ENCODE peak calls at places on chromosomes 4 and X, in five cellular contexts. S is posterior cingulate gyrus; N is activated T-helper 1 cell treated with anti-CD3 and anti-CD28 coated beads, Interleukin-12 subunit alpha, Interleukin-12 subunit beta, Interleukin-2, Interleukin-4 antibody, amounts not matched to agents 30 ng/mL and 10 ng/mL and 1 ng/mL, durations not matched to agents 14 hours and 24 hours and 36 hours; F is T-helper 9 cell; U is cardiac fibroblast. W is an unnamed sample.

GRCh38 chr4:43453058-43453457 is 560.5 kb downstream of the GRXCR1 start:
- DNase-seq in S (no peak), N (no peak), F (no peak), U (no peak), W (no peak)

GRCh38 chr4:7322166-7322991 is 112.4 kb downstream of the PSAPL1 start:
- DNase-seq in S (peak; percentile 40), N (no peak), F (no peak), U (no peak), W (no peak)

GRCh38 chr4:98262431-98262830 is 1.2 kb downstream of the RAP1GDS1 start:
- DNase-seq in S (no peak), N (no peak), F (no peak), U (no peak), W (no peak)

GRCh38 chrX:13092455-13092941 is 48.1 kb upstream of the FAM9C start:
- DNase-seq in S (no peak), N (peak; percentile 75), F (peak; percentile 63), U (no peak), W (no peak)

GRCh38 chr4:166680801-166681200 is 553.5 kb downstream of the SPOCK3 start:
- DNase-seq in S (no peak), N (no peak), F (no peak), U (no peak), W (no peak)

GRCh38 chr4:101037249-101037648 is 310.1 kb downstream of the PPP3CA start:
- DNase-seq in S (no peak), N (no peak), F (no peak), U (peak; percentile 58), W (no peak)

GRCh38 chr4:7276538-7276937 is 84.2 kb downstream of the SORCS2 start:
- DNase-seq in S (no peak), N (no peak), F (no peak), U (no peak), W (no peak)

GRCh38 chrX:43474321-43474720 is 181.8 kb upstream of the MAOA start:
- DNase-seq in S (no peak), N (no peak), F (no peak), U (no peak), W (no peak)

GRCh38 chrX:103941201-103941975 is 21.0 kb upstream of the TMSB15B start:
- DNase-seq in S (no peak), N (no peak), F (no peak), U (peak; percentile 56), W (no peak)

GRCh38 chrX:120452131-120452530 is 17.0 kb downstream of the LAMP2 start:
- DNase-seq in S (no peak), N (no peak), F (no peak), U (peak; percentile 25), W (no peak)

GRCh38 chrX:480861-481417 is 94.2 kb upstream of the PPP2R3B start:
- DNase-seq in S (no peak), N (no peak), F (no peak), U (no peak), W (no peak)

GRCh38 chr4:129446074-129446473 is 350.1 kb downstream of the C4orf33 start:
- DNase-seq in S (no peak), N (no peak), F (no peak), U (no peak), W (no peak)

GRCh38 chr4:80183196-80184052 is 13.9 kb upstream of the PRDM8 start:
- DNase-seq in S (no peak), N (no peak), F (peak; percentile 28), U (no peak), W (no peak)

GRCh38 chr4:95107635-95108034 is 349.9 kb downstream of the BMPR1B start:
- DNase-seq in S (no peak), N (no peak), F (no peak), U (peak; percentile 64), W (no peak)

GRCh38 chr4:79178770-79179169 is 147.1 kb downstream of the NAA11 start:
- DNase-seq in S (no peak), N (no peak), F (no peak), U (no peak), W (no peak)

GRCh38 chrX:71923516-71923915 is 12.9 kb downstream of the NHSL2 start:
- DNase-seq in S (no peak), N (no peak), F (no peak), U (no peak), W (no peak)

GRCh38 chr4:12379191-12379590 is 950.5 kb upstream of the HS3ST1 start:
- DNase-seq in S (no peak), N (no peak), F (no peak), U (no peak), W (no peak)

GRCh38 chr4:95155759-95156451 is 392.9 kb downstream of the UNC5C start:
- DNase-seq in S (no peak), N (no peak), F (no peak), U (peak; percentile 70), W (no peak)

GRCh38 chr4:899556-899906 is 32.6 kb downstream of the GAK start:
- DNase-seq in S (no peak), N (no peak), F (no peak), U (no peak), W (no peak)

GRCh38 chr4:69823481-69824186 is 36.3 kb downstream of the SULT1E1 start:
- DNase-seq in S (no peak), N (no peak), F (peak; percentile 18), U (peak; percentile 53), W (no peak)

GRCh38 chr4:141132689-141133145 is 552 bp downstream of the RNF150 start:
- DNase-seq in S (peak; percentile 28), N (no peak), F (no peak), U (peak; percentile 25), W (no peak)

GRCh38 chr4:103026868-103027267 is 7.4 kb upstream of the SLC9B1 start:
- DNase-seq in S (no peak), N (no peak), F (no peak), U (peak; percentile 18), W (no peak)

GRCh38 chr4:1082215-1083182 is 30.9 kb downstream of the RNF212 start:
- DNase-seq in S (no peak), N (no peak), F (no peak), U (peak; percentile 78), W (no peak)

GRCh38 chr4:10104211-10104990 is 12.2 kb downstream of the WDR1 start:
- DNase-seq in S (no peak), N (no peak), F (no peak), U (no peak), W (no peak)

GRCh38 chrX:133985164-133986007 is at the start of gene GPC3:
- DNase-seq in S (peak; percentile 31), N (peak; percentile 16), F (peak; percentile 7), U (no peak), W (no peak)

W was measured in nucleus accumbens.